ENCODE peak calls at places on chromosome 12, in seven cellular contexts. Q is Karpas-422, G is GM13977, Z is posterior cingulate gyrus, R is COR-L47, V is cerebellum, F is nephron progenitor cell. J is an unnamed sample.
A peak's percentile ranks its signal among the peaks of the same experiment; 100 is the strongest.

GRCh38 chr12:117330441-117331113 is 30.8 kb downstream of the NOS1 start:
- DNase-seq in Q (no peak), F (no peak), V (no peak), Z (no peak), G (no peak), R (no peak), J (no peak)

GRCh38 chr12:62191747-62192485 is 68.3 kb upstream of the USP15 start:
- DNase-seq in G (peak; percentile 13), R (peak; percentile 15), Q (no peak), F (peak; percentile 33), Z (peak; percentile 37), V (no peak), J (no peak)

GRCh38 chr12:57522887-57523705 is 472 bp downstream of the MBD6 start:
- DNase-seq in Z (no peak), R (peak; percentile 19), G (no peak), F (peak; percentile 72), V (no peak), Q (peak; percentile 83), J (peak; percentile 67)

GRCh38 chr12:64181504-64182291 is 40.4 kb downstream of the KICS2 start:
- DNase-seq in F (peak; percentile 6), G (no peak), V (peak; percentile 20), R (peak; percentile 24), Q (peak; percentile 33), Z (peak; percentile 53), J (peak; percentile 79)

GRCh38 chr12:53045646-53046045 is 4.2 kb upstream of the TNS2 start:
- DNase-seq in F (no peak), R (no peak), Q (no peak), V (no peak), Z (no peak), G (peak; percentile 13), J (no peak)

GRCh38 chr12:108633534-108634224 is at the start of gene SELPLG:
- DNase-seq in F (no peak), G (peak; percentile 82), R (no peak), Q (peak; percentile 95), Z (peak; percentile 26), V (no peak), J (no peak)

GRCh38 chr12:2068638-2069037 is 15.9 kb downstream of the CACNA1C start:
- DNase-seq in F (no peak), Z (no peak), Q (no peak), V (no peak), G (no peak), R (no peak), J (no peak)

GRCh38 chr12:67433393-67434175 is 164.4 kb downstream of the CAND1 start:
- DNase-seq in R (no peak), Q (peak; percentile 60), V (no peak), Z (no peak), G (no peak), F (no peak), J (no peak)

GRCh38 chr12:65824314-65824563 is at the start of gene HMGA2:
- DNase-seq in V (no peak), Q (no peak), F (peak; percentile 68), Z (no peak), R (no peak), G (peak; percentile 47), J (no peak)

GRCh38 chr12:108806921-108807320 is 50.5 kb downstream of the SSH1 start:
- DNase-seq in V (no peak), G (no peak), Z (no peak), F (no peak), Q (no peak), R (no peak), J (no peak)

GRCh38 chr12:130557876-130558770 is 158.0 kb downstream of the RIMBP2 start:
- DNase-seq in Z (no peak), G (no peak), R (peak; percentile 63), F (no peak), Q (no peak), V (no peak), J (no peak)

GRCh38 chr12:107590369-107591094 is 95.1 kb upstream of the PWP1 start:
- DNase-seq in R (no peak), V (no peak), Z (peak; percentile 32), G (no peak), Q (no peak), F (no peak), J (no peak)

GRCh38 chr12:32535260-32535999 is 136.1 kb downstream of the FGD4 start:
- DNase-seq in V (peak; percentile 27), Z (peak; percentile 79), F (peak; percentile 18), R (peak; percentile 78), Q (no peak), G (no peak), J (peak; percentile 87)

GRCh38 chr12:65536876-65537661 is 258.6 kb downstream of the MSRB3 start:
- DNase-seq in Z (no peak), R (no peak), G (peak; percentile 9), F (no peak), V (no peak), Q (no peak), J (no peak)

GRCh38 chr12:89733579-89734201 is 25.1 kb upstream of the ATP2B1 start:
- DNase-seq in Q (no peak), F (no peak), Z (no peak), V (no peak), R (no peak), G (no peak), J (peak; percentile 56)

GRCh38 chr12:54329756-54330155 is 4.8 kb downstream of the COPZ1 start:
- DNase-seq in Q (no peak), F (peak; percentile 57), R (no peak), G (no peak), V (no peak), Z (no peak), J (no peak)

GRCh38 chr12:106309671-106310313 is 7.3 kb downstream of the TCP11L2 start:
- DNase-seq in R (no peak), Z (no peak), V (no peak), G (no peak), Q (no peak), F (no peak), J (no peak)

GRCh38 chr12:26564391-26564790 is 268.6 kb downstream of the ITPR2 start:
- DNase-seq in Q (no peak), R (no peak), G (no peak), F (no peak), Z (no peak), V (no peak), J (no peak)

GRCh38 chr12:76028649-76029277 is 2.8 kb downstream of the PHLDA1 start:
- DNase-seq in G (no peak), Q (peak; percentile 41), R (no peak), Z (no peak), V (no peak), F (no peak), J (no peak)

GRCh38 chr12:107822356-107822755 is 47.9 kb downstream of the ASCL4 start:
- DNase-seq in R (no peak), G (no peak), Q (peak; percentile 48), Z (no peak), V (no peak), F (no peak), J (no peak)

GRCh38 chr12:48296586-48297396 is 53.9 kb downstream of the ZNF641 start:
- DNase-seq in G (peak; percentile 28), Q (no peak), F (peak; percentile 55), Z (peak; percentile 80), V (peak; percentile 78), R (no peak), J (peak; percentile 70)

GRCh38 chr12:64318605-64319004 is 72.0 kb downstream of the C12orf56 start:
- DNase-seq in R (no peak), Q (no peak), F (peak; percentile 5), Z (no peak), V (no peak), G (peak; percentile 21), J (no peak)

GRCh38 chr12:51845451-51845850 is 3.1 kb downstream of the FIGNL2 start:
- DNase-seq in R (no peak), F (no peak), Q (no peak), G (no peak), Z (no peak), V (no peak), J (no peak)

GRCh38 chr12:114834621-114835020 is 150.6 kb upstream of the TBX3 start:
- DNase-seq in G (no peak), R (no peak), V (no peak), Z (no peak), Q (no peak), F (no peak), J (no peak)

GRCh38 chr12:41264281-41264680 is 76.2 kb downstream of the PDZRN4 start:
- DNase-seq in Z (no peak), V (no peak), F (no peak), R (no peak), G (peak; percentile 18), Q (peak; percentile 72), J (peak; percentile 11)

GRCh38 chr12:116628450-116628793 is 69.2 kb downstream of the MAP1LC3B2 start:
- DNase-seq in R (no peak), G (no peak), Z (no peak), Q (no peak), F (no peak), V (no peak), J (no peak)

GRCh38 chr12:88418856-88419497 is 161.3 kb downstream of the KITLG start:
- DNase-seq in R (no peak), F (no peak), Z (no peak), V (no peak), G (no peak), Q (no peak), J (no peak)

GRCh38 chr12:25151476-25151875 is 43.5 kb downstream of the DNAI7 start:
- DNase-seq in Z (peak; percentile 26), R (no peak), Q (no peak), V (no peak), G (no peak), F (no peak), J (no peak)

GRCh38 chr12:54561164-54561563 is 11.8 kb downstream of the PDE1B start:
- DNase-seq in G (no peak), V (no peak), Z (no peak), Q (no peak), R (no peak), F (no peak), J (no peak)

GRCh38 chr12:55712700-55713415 is 3.0 kb upstream of the BLOC1S1 start:
- DNase-seq in R (no peak), G (no peak), F (no peak), Q (no peak), V (no peak), Z (no peak), J (no peak)

GRCh38 chr12:94039914-94040313 is 108.5 kb upstream of the PLXNC1 start:
- DNase-seq in G (no peak), F (no peak), V (no peak), Q (no peak), R (no peak), Z (no peak), J (no peak)

GRCh38 chr12:12518919-12519318 is 43.7 kb downstream of the DUSP16 start:
- DNase-seq in V (no peak), G (no peak), R (no peak), Z (no peak), Q (no peak), F (no peak), J (no peak)

GRCh38 chr12:124518051-124518932 is 49.1 kb downstream of the NCOR2 start:
- DNase-seq in V (peak; percentile 91), Q (no peak), F (peak; percentile 72), G (no peak), Z (peak; percentile 95), R (peak; percentile 97), J (peak; percentile 98)

GRCh38 chr12:95169368-95169767 is 47.9 kb downstream of the FGD6 start:
- DNase-seq in Z (no peak), G (no peak), R (no peak), F (no peak), Q (no peak), V (no peak), J (no peak)

GRCh38 chr12:29882771-29883315 is 99.1 kb upstream of the TMTC1 start:
- DNase-seq in V (no peak), Q (no peak), R (no peak), Z (no peak), G (no peak), F (no peak), J (no peak)

GRCh38 chr12:13194462-13195110 is 1.9 kb upstream of the EMP1 start:
- DNase-seq in R (no peak), V (no peak), Q (no peak), Z (no peak), G (no peak), F (no peak), J (no peak)

GRCh38 chr12:53096089-53096741 is 1.3 kb upstream of the IGFBP6 start:
- DNase-seq in V (no peak), R (no peak), Z (no peak), G (no peak), Q (no peak), F (peak; percentile 38), J (no peak)

GRCh38 chr12:100919116-100919515 is 124.5 kb downstream of the ANO4 start:
- DNase-seq in G (no peak), F (no peak), V (no peak), R (no peak), Q (no peak), Z (no peak), J (no peak)